ENCODE peak calls at places on chromosomes 12 and 14, in four cellular contexts. D is foreskin fibroblast, I is stomach, N is adrenal gland. U is an unnamed sample.
A peak's percentile ranks its signal among the peaks of the same experiment; 100 is the strongest.

GRCh38 chr12:122048156-122048555 is 26.5 kb downstream of the BCL7A start:
- DNase-seq in D (no peak), I (no peak), N (no peak), U (no peak)

GRCh38 chr12:98955284-98955683 is 310.2 kb downstream of the APAF1 start:
- DNase-seq in D (no peak), I (no peak), N (peak; percentile 7), U (no peak)

GRCh38 chr14:95526483-95527391 is 8.1 kb upstream of the GLRX5 start:
- DNase-seq in D (no peak), I (no peak), N (no peak), U (no peak)

GRCh38 chr12:47882796-47883546 is 21.8 kb downstream of the VDR start:
- DNase-seq in D (no peak), I (peak; percentile 42), N (peak; percentile 42), U (no peak)

GRCh38 chr12:101733166-101733565 is 6.1 kb downstream of the SYCP3 start:
- DNase-seq in D (no peak), I (no peak), N (no peak), U (no peak)

GRCh38 chr12:104603545-104603973 is 146.8 kb downstream of the CHST11 start:
- DNase-seq in D (peak; percentile 61), I (no peak), N (no peak), U (no peak)

GRCh38 chr14:80304125-80304766 is 92.9 kb upstream of the DIO2 start:
- DNase-seq in D (peak; percentile 61), I (no peak), N (no peak), U (peak; percentile 21)

GRCh38 chr12:103560604-103561101 is 26.4 kb upstream of the STAB2 start:
- DNase-seq in D (peak; percentile 97), I (no peak), N (no peak), U (no peak)

GRCh38 chr12:30977537-30978349 is 51.2 kb downstream of the TSPAN11 start:
- DNase-seq in D (no peak), I (no peak), N (no peak), U (no peak)

GRCh38 chr12:70646850-70647249 is 9.6 kb upstream of the PTPRB start:
- DNase-seq in D (peak; percentile 70), I (no peak), N (no peak), U (no peak)

GRCh38 chr12:5026342-5026938 is 17.2 kb upstream of the KCNA5 start:
- DNase-seq in D (no peak), I (no peak), N (no peak), U (no peak)

GRCh38 chr12:27970981-27971489 is 1.5 kb downstream of the PTHLH start:
- DNase-seq in D (peak; percentile 54), I (no peak), N (no peak), U (no peak)

GRCh38 chr14:73502017-73502619 is 11.4 kb downstream of the RIOX1 start:
- DNase-seq in D (peak; percentile 68), I (no peak), N (no peak), U (peak; percentile 17)

GRCh38 chr14:94378527-94379290 is 9.7 kb downstream of the SERPINA1 start:
- DNase-seq in D (no peak), I (no peak), N (no peak), U (no peak)

GRCh38 chr14:101008631-101009336 is 105.3 kb upstream of the RTL1 start:
- DNase-seq in D (peak; percentile 82), I (no peak), N (no peak), U (no peak)

GRCh38 chr12:93244514-93245077 is 133.1 kb upstream of the NUDT4 start:
- DNase-seq in D (no peak), I (no peak), N (no peak), U (no peak)

GRCh38 chr12:50505945-50506344 is 1.2 kb downstream of the DIP2B start:
- DNase-seq in D (peak; percentile 33), I (no peak), N (peak; percentile 36), U (no peak)

GRCh38 chr12:52005903-52006703 is 643 bp upstream of the TAMALIN start:
- DNase-seq in D (no peak), I (peak; percentile 52), N (peak; percentile 70), U (no peak)

GRCh38 chr14:96126783-96127271 is 77.8 kb upstream of the BDKRB2 start:
- DNase-seq in D (no peak), I (no peak), N (no peak), U (no peak)

GRCh38 chr12:89544730-89545184 is 18.9 kb upstream of the POC1B start:
- DNase-seq in D (peak; percentile 81), I (peak; percentile 77), N (peak; percentile 70), U (peak; percentile 46)

GRCh38 chr12:132904718-132905328 is 17.4 kb upstream of the CHFR start:
- DNase-seq in D (peak; percentile 84), I (peak; percentile 72), N (peak; percentile 74), U (no peak)

GRCh38 chr14:61269321-61270083 is 11.6 kb downstream of the TMEM30B start:
- DNase-seq in D (peak; percentile 86), I (peak; percentile 89), N (peak; percentile 88), U (peak; percentile 69)

GRCh38 chr14:68379510-68380303 is 413.2 kb downstream of the ZFP36L1 start:
- DNase-seq in D (no peak), I (no peak), N (no peak), U (peak; percentile 35)

GRCh38 chr14:26200675-26201074 is 397.2 kb downstream of the NOVA1 start:
- DNase-seq in D (peak; percentile 67), I (no peak), N (no peak), U (no peak)

GRCh38 chr12:23049180-23049579 is 424.2 kb downstream of the ETNK1 start:
- DNase-seq in D (no peak), I (no peak), N (no peak), U (no peak)

GRCh38 chr12:22935090-22935489 is 310.1 kb downstream of the ETNK1 start:
- DNase-seq in D (peak; percentile 3), I (no peak), N (no peak), U (no peak)

GRCh38 chr14:55130194-55130550 is 1.1 kb downstream of the LGALS3 start:
- DNase-seq in D (peak; percentile 50), I (peak; percentile 44), N (no peak), U (peak; percentile 34)

GRCh38 chr12:43338848-43339526 is 213.0 kb downstream of the ADAMTS20 start:
- DNase-seq in D (peak; percentile 90), I (no peak), N (peak; percentile 12), U (no peak)

GRCh38 chr14:90383731-90384542 is 12.9 kb upstream of the CALM1 start:
- DNase-seq in D (peak; percentile 70), I (peak; percentile 71), N (peak; percentile 73), U (no peak)

GRCh38 chr12:67693895-67694294 is 45.4 kb downstream of the DYRK2 start:
- DNase-seq in D (no peak), I (no peak), N (no peak), U (no peak)

GRCh38 chr14:50254248-50254647 is 22.9 kb upstream of the SOS2 start:
- DNase-seq in D (no peak), I (no peak), N (no peak), U (no peak)

GRCh38 chr14:98101323-98101722 is 1170.7 kb downstream of the BCL11B start:
- DNase-seq in D (no peak), I (no peak), N (no peak), U (no peak)

GRCh38 chr14:51581017-51581881 is 70.5 kb upstream of the FRMD6 start:
- DNase-seq in D (peak; percentile 75), I (no peak), N (no peak), U (no peak)

GRCh38 chr14:34038358-34039057 is 87.6 kb upstream of the EGLN3 start:
- DNase-seq in D (no peak), I (no peak), N (no peak), U (no peak)

GRCh38 chr12:88644946-88645702 is 64.9 kb upstream of the KITLG start:
- DNase-seq in D (peak; percentile 23), I (no peak), N (no peak), U (no peak)

GRCh38 chr12:6635375-6635855 is 344 bp downstream of the LPAR5 start:
- DNase-seq in D (no peak), I (no peak), N (no peak), U (no peak)
- H3K4me3 ChIP-seq in D (no peak overlapping the region), I (peak overlapping the region; percentile 18), N (no peak overlapping the region), U (no peak overlapping the region)

GRCh38 chr12:130835436-130835835 is 3.6 kb downstream of the STX2 start:
- DNase-seq in D (no peak), I (no peak), N (no peak), U (no peak)

GRCh38 chr12:130835011-130835410 is 4.0 kb downstream of the STX2 start:
- DNase-seq in D (no peak), I (no peak), N (no peak), U (no peak)

GRCh38 chr12:130838284-130838950 is 633 bp downstream of the STX2 start:
- DNase-seq in D (peak; percentile 48), I (peak; percentile 38), N (peak; percentile 19), U (no peak)

GRCh38 chr12:130838951-130839769 is at the start of gene STX2:
- DNase-seq in D (peak; percentile 94), I (peak; percentile 88), N (peak; percentile 92), U (no peak)

GRCh38 chr12:130839770-130840355 is 813 bp upstream of the STX2 start:
- DNase-seq in D (no peak), I (no peak), N (no peak), U (no peak)
- TF ChIP-seq CTCF in D (no peak), I (no peak), N (no peak), U (no peak)

GRCh38 chr14:103121846-103122577 is 1.2 kb upstream of the TNFAIP2 start:
- DNase-seq in D (peak; percentile 50), I (peak; percentile 81), N (peak; percentile 82), U (no peak)
- H3K4me3 ChIP-seq in D (no peak overlapping the region), I (peak overlapping the region; percentile 57), N (no peak overlapping the region), U (no peak overlapping the region)

GRCh38 chr12:95017482-95017881 is 14.0 kb upstream of the NDUFA12 start:
- DNase-seq in D (no peak), I (no peak), N (no peak), U (no peak)

DNA sequence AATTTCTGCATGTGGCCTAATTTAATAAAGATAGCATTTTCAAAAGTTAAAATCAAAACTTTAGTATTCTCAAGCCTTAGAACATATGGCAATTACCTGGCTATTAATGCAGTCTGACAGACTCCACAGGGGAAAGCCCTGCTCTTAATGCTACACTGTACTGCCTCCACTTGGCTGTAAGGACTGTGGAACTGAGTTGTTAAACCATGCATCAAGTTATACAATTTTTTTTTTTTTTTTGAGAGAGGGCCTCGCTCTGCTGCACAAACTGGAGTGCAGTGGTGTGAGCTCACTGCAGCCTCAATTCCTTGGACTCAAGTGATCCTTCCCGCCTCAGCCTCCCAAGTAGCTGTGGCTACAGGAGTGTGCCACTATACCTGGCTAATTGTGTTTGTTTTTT is 19.0 kb upstream of the NDUFA12 start:
- DNase-seq in D (no peak), I (no peak), N (no peak), U (no peak)
- TF ChIP-seq CTCF in D (no peak), I (no peak), N (no peak), U (no peak)